ENCODE peak calls at places on chromosomes 16 and 17, in seven cellular contexts. L is endodermal cell, M is GM13977, H is tibial nerve, F is GM23338, K is Caco-2, Q is fibroblast of mammary gland. S is an unnamed sample.

GRCh38 chr16:68800257-68800875 is 43.0 kb upstream of the TANGO6 start:
- DNase-seq in K (peak), L (peak), M (peak), F (peak), H (peak), Q (peak), S (peak)

GRCh38 chr17:7252176-7253043 is at the start of gene ELP5:
- DNase-seq in H (peak), M (peak), K (peak), L (peak), F (peak), Q (peak), S (peak)

GRCh38 chr17:42459983-42460300 is 1.3 kb downstream of the ATP6V0A1 start:
- DNase-seq in M (peak), H (no peak), K (no peak), F (no peak), L (no peak), Q (peak), S (no peak)

GRCh38 chr17:78412403-78412802 is 34.0 kb downstream of the PGS1 start:
- DNase-seq in M (peak), H (no peak), K (no peak), F (peak), L (no peak), Q (peak), S (no peak)

GRCh38 chr16:71401988-71402387 is 39.9 kb downstream of the TLE7 start:
- DNase-seq in F (no peak), L (no peak), Q (no peak), M (no peak), H (no peak), K (no peak), S (no peak)

GRCh38 chr17:27522028-27522639 is 65.9 kb downstream of the KSR1 start:
- DNase-seq in F (no peak), L (no peak), Q (no peak), K (no peak), M (no peak), H (no peak), S (no peak)

GRCh38 chr17:15377200-15377599 is 35.8 kb upstream of the TEKT3 start:
- DNase-seq in K (no peak), Q (peak), H (no peak), L (peak), F (no peak), M (no peak), S (no peak)

GRCh38 chr17:16937431-16937830 is 34.5 kb downstream of the TNFRSF13B start:
- DNase-seq in L (peak), K (no peak), H (no peak), M (no peak), Q (no peak), F (no peak), S (no peak)

GRCh38 chr16:16028311-16028999 is 79.0 kb downstream of the ABCC1 start:
- DNase-seq in M (no peak), L (no peak), Q (no peak), H (no peak), F (no peak), K (no peak), S (no peak)

GRCh38 chr17:2786176-2786881 is 9.9 kb upstream of the RAP1GAP2 start:
- DNase-seq in M (peak), H (peak), K (peak), L (peak), F (peak), Q (peak), S (peak)

GRCh38 chr17:78999947-79000395 is 9.6 kb downstream of the CANT1 start:
- DNase-seq in F (no peak), Q (no peak), L (peak), M (peak), K (peak), H (no peak), S (no peak)

GRCh38 chr17:46262271-46262670 is 32.7 kb upstream of the LRRC37A start:
- DNase-seq in L (no peak), Q (no peak), H (no peak), M (no peak), F (no peak), K (no peak), S (no peak)

GRCh38 chr16:3819741-3820724 is 60.5 kb downstream of the CREBBP start:
- DNase-seq in F (no peak), L (no peak), K (no peak), Q (peak), H (peak), M (no peak), S (no peak)

GRCh38 chr17:4006745-4007211 is 42.5 kb upstream of the ATP2A3 start:
- DNase-seq in F (peak), K (no peak), L (peak), H (no peak), Q (no peak), M (no peak), S (no peak)

GRCh38 chr17:12320286-12320685 is 299.6 kb downstream of the MAP2K4 start:
- DNase-seq in Q (peak), M (no peak), K (no peak), H (no peak), L (no peak), F (no peak), S (no peak)

GRCh38 chr17:76549539-76549938 is 9.7 kb downstream of the PRCD start:
- DNase-seq in K (no peak), L (no peak), F (no peak), Q (no peak), H (no peak), M (no peak), S (no peak)

GRCh38 chr17:76554131-76554530 is 14.3 kb downstream of the PRCD start:
- DNase-seq in K (no peak), Q (no peak), H (no peak), M (no peak), L (no peak), F (no peak), S (no peak)

GRCh38 chr17:76550712-76551615 is 11.1 kb downstream of the PRCD start:
- DNase-seq in Q (peak), F (peak), H (no peak), M (no peak), L (peak), K (no peak), S (no peak)

GRCh38 chr17:76553163-76553908 is 13.5 kb downstream of the PRCD start:
- DNase-seq in K (no peak), Q (no peak), L (no peak), F (no peak), H (no peak), M (no peak), S (no peak)

DNA sequence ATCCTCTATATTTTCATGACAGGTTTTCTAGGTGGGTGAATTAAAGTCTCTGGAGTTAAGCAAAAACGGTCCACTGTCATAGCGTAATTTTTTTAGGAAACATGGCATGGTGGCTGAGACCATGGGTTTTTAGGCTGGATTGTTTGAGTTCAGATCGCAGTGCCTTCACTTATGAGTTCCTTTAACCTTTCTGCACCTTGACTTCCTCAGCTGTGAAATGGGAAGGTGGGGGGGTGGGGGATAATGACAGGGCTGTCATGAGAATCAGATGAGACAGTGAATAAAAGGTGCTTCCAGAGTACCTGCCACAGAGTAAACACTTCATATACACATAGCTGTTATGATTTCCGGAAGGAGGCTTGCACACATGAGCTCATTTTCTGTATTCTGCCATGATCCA is 11.8 kb downstream of the PRCD start:
- DNase-seq in M (no peak), L (no peak), Q (no peak), F (no peak), K (no peak), H (no peak), S (no peak)
- TF ChIP-seq CTCF in M (no peak), L (no peak), Q (no peak), F (no peak), K (no peak), H (no peak), S (no peak)

GRCh38 chr16:397736-398332 is 835 bp downstream of the NME4 start:
- DNase-seq in F (peak), Q (peak), H (peak), L (peak), K (no peak), M (peak), S (peak)
- TF ChIP-seq CTCF in F (peak), Q (peak), H (peak), L (peak), K (no peak), M (no peak), S (peak)

GRCh38 chr16:70380919-70381603 is 34.4 kb downstream of the DDX19A start:
- DNase-seq in L (peak), Q (peak), K (peak), F (peak), H (peak), M (peak), S (peak)
- TF ChIP-seq CTCF in L (peak), Q (peak), K (peak), F (peak), H (no peak), M (peak), S (peak)

DNA sequence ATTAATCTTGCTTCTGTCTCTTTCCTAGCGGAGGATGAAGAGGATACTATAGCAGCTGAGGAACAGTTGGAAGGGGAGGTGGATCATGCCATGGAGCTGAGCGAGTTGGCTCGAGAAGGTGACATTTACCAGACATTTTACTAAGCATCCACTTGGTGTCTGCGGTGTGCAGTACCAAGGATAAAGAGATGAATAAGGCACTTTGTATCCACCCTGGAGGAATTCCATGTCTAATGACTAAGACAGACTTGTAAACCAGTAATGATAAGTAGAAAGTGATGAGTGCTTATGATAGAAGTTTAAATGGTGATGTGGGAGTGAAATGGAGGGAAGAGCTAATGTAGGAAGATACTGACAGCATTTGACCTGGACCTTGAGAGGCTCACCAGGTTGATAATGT is 12.0 kb downstream of the SRCAP start:
- DNase-seq in L (no peak), K (no peak), Q (peak), F (no peak), M (no peak), H (no peak), S (no peak)
- TF ChIP-seq CTCF in L (no peak), K (no peak), Q (no peak), F (no peak), M (no peak), H (no peak), S (no peak)

GRCh38 chr17:35022536-35023063 is 40.9 kb downstream of the RFFL start:
- DNase-seq in F (no peak), K (no peak), L (no peak), Q (peak), M (peak), H (peak), S (no peak)
- TF ChIP-seq CTCF in F (no peak), K (no peak), L (peak), Q (peak), M (no peak), H (no peak), S (no peak)